ENCODE peak calls at places on chromosomes 5 and 9, in nine cellular contexts. C is GM04504; H is caudate nucleus; V is left cardiac atrium; R is DMS153; P is ELF-1; Q is OCI-M1; G is stimulated activated CD4-positive, alpha-beta T cell treated with anti-CD3 and anti-CD28 coated beads, Interleukin-15, amount 100 ng/mL, for 1 hour; B is memory B cell. S is an unnamed sample.

GRCh38 chr9:87382902-87383301 is 114.8 kb upstream of the DAPK1 start:
- DNase-seq in C (no peak), H (no peak), V (no peak), R (no peak), P (no peak), Q (no peak), G (no peak), B (no peak), S (peak; percentile 99)

GRCh38 chr5:172931001-172931536 is 28.2 kb upstream of the RPL26L1 start:
- DNase-seq in C (no peak), H (no peak), V (peak; percentile 74), R (no peak), P (peak; percentile 11), Q (no peak), G (no peak), B (no peak), S (peak; percentile 83)

GRCh38 chr5:123807177-123807900 is 295.4 kb downstream of the CSNK1G3 start:
- DNase-seq in C (peak; percentile 34), H (no peak), V (no peak), R (no peak), P (peak; percentile 70), Q (no peak), G (no peak), B (no peak), S (no peak)

GRCh38 chr9:100739666-100740065 is 161.8 kb downstream of the CAVIN4 start:
- DNase-seq in C (no peak), H (no peak), V (no peak), R (no peak), P (peak; percentile 76), Q (no peak), G (no peak), B (no peak), S (no peak)

GRCh38 chr5:171757853-171758535 is 27.6 kb upstream of the SMIM23 start:
- DNase-seq in C (peak; percentile 37), H (no peak), V (no peak), R (no peak), P (no peak), Q (no peak), G (no peak), B (no peak), S (peak; percentile 74)

GRCh38 chr5:141434006-141434405 is 3.7 kb downstream of the PCDHGA12 start:
- DNase-seq in C (no peak), H (no peak), V (no peak), R (no peak), P (no peak), Q (no peak), G (no peak), B (no peak), S (no peak)

GRCh38 chr9:38126730-38127129 is 57.7 kb upstream of the SHB start:
- DNase-seq in C (no peak), H (no peak), V (no peak), R (peak; percentile 43), P (no peak), Q (no peak), G (no peak), B (no peak), S (peak; percentile 4)

GRCh38 chr9:94697972-94698581 is 28.4 kb upstream of the AOPEP start:
- DNase-seq in C (no peak), H (no peak), V (no peak), R (peak; percentile 31), P (peak; percentile 42), Q (no peak), G (no peak), B (no peak), S (peak; percentile 48)

GRCh38 chr5:151264113-151264512 is 11.1 kb downstream of the GM2A start:
- DNase-seq in C (peak; percentile 28), H (no peak), V (no peak), R (no peak), P (no peak), Q (no peak), G (no peak), B (no peak), S (peak; percentile 35)

GRCh38 chr5:159096555-159097460 is 2.9 kb downstream of the EBF1 start:
- DNase-seq in C (no peak), H (no peak), V (no peak), R (no peak), P (peak; percentile 21), Q (no peak), G (no peak), B (no peak), S (no peak)

GRCh38 chr9:126363847-126364671 is 37.4 kb downstream of the MVB12B start:
- DNase-seq in C (no peak), H (no peak), V (no peak), R (no peak), P (no peak), Q (no peak), G (no peak), B (no peak), S (no peak)

GRCh38 chr5:160303690-160304089 is 8.7 kb downstream of the CCNJL start:
- DNase-seq in C (no peak), H (no peak), V (no peak), R (no peak), P (no peak), Q (no peak), G (no peak), B (no peak), S (no peak)

GRCh38 chr5:124596595-124597388 is 149.6 kb downstream of the ZNF608 start:
- DNase-seq in C (peak; percentile 35), H (no peak), V (no peak), R (no peak), P (peak; percentile 31), Q (no peak), G (no peak), B (no peak), S (peak; percentile 90)

GRCh38 chr9:127854169-127854833 is at the start of gene ENG:
- DNase-seq in C (peak; percentile 42), H (no peak), V (peak; percentile 94), R (peak; percentile 26), P (peak; percentile 75), Q (no peak), G (no peak), B (no peak), S (peak; percentile 68)

GRCh38 chr5:146426853-146427618 is 20.1 kb upstream of the TCERG1 start:
- DNase-seq in C (no peak), H (no peak), V (no peak), R (no peak), P (no peak), Q (peak; percentile 79), G (no peak), B (no peak), S (peak; percentile 46)

GRCh38 chr9:89597711-89598707 is 6.8 kb upstream of the GADD45G start:
- DNase-seq in C (peak; percentile 21), H (peak; percentile 23), V (peak; percentile 40), R (peak; percentile 19), P (peak; percentile 79), Q (peak; percentile 77), G (no peak), B (no peak), S (peak; percentile 34)

S was measured in LHCN-M2.